ENCODE peak calls at places on chromosomes 6 and 20, in four cellular contexts. P is H1, L is H9, Z is mesendoderm. E is an unnamed sample.

GRCh38 chr6:147054871-147055270 is 149.3 kb upstream of the STXBP5 start:
- DNase-seq in P (no peak), L (no peak), Z (no peak), E (no peak)

GRCh38 chr6:135852775-135853174 is 1.3 kb downstream of the PDE7B start:
- DNase-seq in L (no peak), P (no peak), Z (no peak), E (peak)

GRCh38 chr6:44284867-44285266 is 14.6 kb downstream of the TMEM151B start:
- DNase-seq in L (no peak), P (no peak), Z (no peak), E (no peak)

GRCh38 chr20:36197271-36197670 is 39.0 kb upstream of the AAR2 start:
- DNase-seq in Z (no peak), L (no peak), P (no peak), E (no peak)

GRCh38 chr6:111361648-111362047 is 121.4 kb downstream of the REV3L start:
- DNase-seq in L (peak), Z (peak), P (no peak), E (peak)

GRCh38 chr6:75449625-75450206 is 43.9 kb downstream of the FILIP1 start:
- DNase-seq in P (no peak), L (no peak), Z (no peak), E (peak)

GRCh38 chr6:75115501-75115900 is 90.4 kb downstream of the COL12A1 start:
- DNase-seq in P (no peak), L (no peak), Z (peak), E (peak)

GRCh38 chr6:167501831-167502385 is 177.0 kb downstream of the TTLL2 start:
- DNase-seq in Z (peak), L (peak), P (no peak), E (no peak)

GRCh38 chr6:65231616-65232015 is 475.4 kb downstream of the EYS start:
- DNase-seq in L (no peak), P (no peak), Z (no peak), E (no peak)
- H4K5ac ChIP-seq in L (no peak), P (no peak), Z (no peak), E (no peak)

GRCh38 chr20:32440069-32440757 is 82.1 kb downstream of the ASXL1 start:
- DNase-seq in Z (no peak), P (no peak), L (no peak), E (no peak)
- H4K5ac ChIP-seq in Z (no peak), P (no peak), L (no peak), E (no peak)

GRCh38 chr6:152874846-152875568 is 107.8 kb downstream of the FBXO5 start:
- DNase-seq in P (no peak), Z (no peak), L (no peak), E (no peak)
- H4K5ac ChIP-seq in P (no peak), Z (no peak), L (no peak), E (no peak)

DNA sequence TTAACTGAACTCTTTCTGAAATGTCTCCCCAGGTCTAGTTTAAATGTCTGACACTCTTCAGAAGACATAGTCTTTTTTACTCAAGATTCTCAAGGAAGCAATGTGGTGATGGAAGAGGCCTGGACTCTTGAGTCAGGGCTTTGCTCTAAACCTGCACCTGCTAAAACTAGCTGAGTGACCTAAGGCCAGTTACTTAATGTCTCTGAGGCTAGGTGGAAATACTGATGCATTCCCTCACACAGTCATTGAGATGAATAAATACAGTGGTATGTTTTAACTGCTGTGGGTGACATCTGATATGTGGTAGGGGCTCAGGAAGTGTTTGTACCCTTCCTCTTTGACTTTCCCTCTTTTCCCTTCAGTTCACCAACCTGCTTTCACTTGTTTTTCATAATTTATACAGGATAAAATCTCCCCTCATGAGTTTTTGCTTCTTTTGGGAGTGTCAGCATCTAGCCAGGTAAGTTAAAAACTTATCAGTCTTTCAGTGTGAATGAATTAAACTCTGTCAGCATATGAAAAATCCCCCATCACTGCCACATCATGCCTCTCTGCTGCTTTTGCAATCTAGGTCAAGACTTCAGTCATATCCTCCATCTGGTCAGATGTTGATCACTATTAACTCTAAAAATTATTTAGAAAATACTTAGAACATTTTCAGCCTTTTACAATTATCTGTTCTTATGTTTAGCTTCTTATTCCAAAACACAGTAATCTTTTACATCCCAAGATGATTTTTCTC is 178.7 kb upstream of the TNFAIP3 start:
- DNase-seq in P (no peak), L (no peak), Z (no peak), E (no peak)
- H4K5ac ChIP-seq in P (no peak), L (no peak), Z (no peak), E (no peak)

GRCh38 chr6:92534109-92534508 is 885.2 kb downstream of the EPHA7 start:
- DNase-seq in P (no peak), L (no peak), Z (peak), E (no peak)

GRCh38 chr6:92538926-92539325 is 880.4 kb downstream of the EPHA7 start:
- DNase-seq in Z (no peak), P (no peak), L (no peak), E (no peak)

GRCh38 chr6:92541457-92542060 is 877.8 kb downstream of the EPHA7 start:
- DNase-seq in L (no peak), Z (peak), P (no peak), E (no peak)

GRCh38 chr6:92538296-92538695 is 881.1 kb downstream of the EPHA7 start:
- DNase-seq in Z (no peak), L (no peak), P (no peak), E (no peak)
- H4K5ac ChIP-seq in Z (no peak), L (no peak), P (no peak), E (no peak)

GRCh38 chr20:2909953-2910352 is 36.7 kb downstream of the PTPRA start:
- DNase-seq in Z (no peak), L (no peak), P (no peak), E (no peak)
- H4K5ac ChIP-seq in Z (no peak), L (no peak), P (no peak), E (no peak)

GRCh38 chr6:34108159-34108558 is 37.7 kb downstream of the GRM4 start:
- DNase-seq in P (no peak), Z (no peak), L (no peak), E (no peak)
- H4K5ac ChIP-seq in P (no peak), Z (no peak), L (no peak), E (no peak)

GRCh38 chr6:161844804-161845203 is 570.9 kb upstream of the AGPAT4 start:
- DNase-seq in L (no peak), P (no peak), Z (no peak), E (no peak)

GRCh38 chr6:161847628-161848027 is 573.8 kb upstream of the AGPAT4 start:
- DNase-seq in Z (no peak), P (no peak), L (no peak), E (no peak)

GRCh38 chr6:161850572-161850971 is 576.7 kb upstream of the AGPAT4 start:
- DNase-seq in Z (peak), L (no peak), P (no peak), E (no peak)
- H4K5ac ChIP-seq in Z (no peak), L (no peak), P (no peak), E (no peak)

DNA sequence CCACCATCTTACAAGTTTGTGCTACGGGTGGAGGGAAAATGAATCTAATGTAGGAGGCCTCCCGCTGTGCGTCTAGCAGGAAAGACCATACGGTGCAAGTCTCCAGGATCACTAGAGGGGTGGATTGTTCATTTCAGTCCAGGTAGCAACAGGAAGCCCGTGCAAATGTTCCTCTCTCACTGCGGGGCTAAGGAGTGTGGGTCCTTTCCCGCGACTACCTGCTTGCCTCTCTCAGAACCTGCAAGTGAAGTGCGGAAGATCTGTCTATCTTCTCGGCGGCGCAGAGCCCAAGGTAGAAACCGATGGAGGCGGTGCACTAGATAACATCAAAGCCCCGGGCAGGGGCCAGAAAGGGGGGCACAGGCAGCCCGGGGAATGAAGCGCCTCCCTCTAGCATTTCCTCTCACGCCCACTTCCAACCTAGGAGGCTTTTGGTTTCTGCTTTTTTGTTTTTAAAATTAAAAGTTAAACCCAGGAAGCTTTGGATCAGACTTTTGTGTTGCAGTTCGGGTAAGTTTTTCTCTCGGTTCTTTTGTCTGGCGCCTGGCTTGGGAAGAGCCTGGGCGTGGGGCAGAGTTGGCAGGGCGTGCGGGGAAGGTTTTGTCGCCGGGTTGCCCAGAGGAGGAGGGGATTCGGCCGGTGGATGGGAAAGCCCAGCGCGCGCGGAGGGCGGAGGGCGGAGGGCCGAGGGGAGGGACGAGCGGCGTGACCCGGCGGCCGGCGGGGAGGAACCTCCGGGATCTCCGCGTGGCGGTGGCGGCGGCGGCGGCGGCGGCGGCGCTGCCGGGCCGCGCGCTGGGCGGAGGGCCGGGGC is 3.5 kb upstream of the HIVEP1 start:
- DNase-seq in Z (peak), P (peak), L (peak), E (peak)
- H4K5ac ChIP-seq in Z (no peak), P (peak), L (no peak), E (peak)

GRCh38 chr6:17551383-17551958 is 48.6 kb upstream of the FAM8A1 start:
- DNase-seq in P (no peak), Z (no peak), L (no peak), E (no peak)
- H4K5ac ChIP-seq in P (no peak), Z (no peak), L (no peak), E (no peak)

E was measured in IMR-90.